ENCODE peak calls at places on chromosomes 16 and 17, in nine cellular contexts. One of them, this sample, is unnamed.

GRCh38 chr16:19481291-19481690 is 40.6 kb downstream of the GDE1 start:
- DNase-seq in Ammon's horn: no peak
- DNase-seq in SHP77: no peak
- DNase-seq in activated CD4-positive, alpha-beta T cell treated with anti-CD3 and anti-CD28 coated beads, Interleukin-2, amount 50 U/mL, for 48 hours: no peak
- DNase-seq in stimulated activated CD4-positive, alpha-beta T cell treated with anti-CD3 and anti-CD28 coated beads, Interleukin-15, amount 100 ng/mL, for 24 hours: no peak
- DNase-seq in GM04504: no peak
- DNase-seq in activated CD8-positive, alpha-beta memory T cell treated with anti-CD3 and anti-CD28 coated beads, Interleukin-2, amount 10 ng/mL, durations not matched to agents 7 days and 5 days: no peak
- DNase-seq in NCI-H1105 treated with DMSO at 0.1 percent for 48 hours: no peak
- DNase-seq in C1 segment of cervical spinal cord: no peak
- DNase-seq in this sample: peak

GRCh38 chr16:84387021-84387420 is 18.7 kb downstream of the ATP2C2 start:
- DNase-seq in activated CD4-positive, alpha-beta T cell treated with anti-CD3 and anti-CD28 coated beads, Interleukin-2, amount 50 U/mL, for 48 hours: no peak
- DNase-seq in Ammon's horn: no peak
- DNase-seq in GM04504: no peak
- DNase-seq in SHP77: no peak
- DNase-seq in NCI-H1105 treated with DMSO at 0.1 percent for 48 hours: no peak
- DNase-seq in C1 segment of cervical spinal cord: no peak
- DNase-seq in stimulated activated CD4-positive, alpha-beta T cell treated with anti-CD3 and anti-CD28 coated beads, Interleukin-15, amount 100 ng/mL, for 24 hours: no peak
- DNase-seq in activated CD8-positive, alpha-beta memory T cell treated with anti-CD3 and anti-CD28 coated beads, Interleukin-2, amount 10 ng/mL, durations not matched to agents 7 days and 5 days: no peak
- DNase-seq in this sample: no peak

GRCh38 chr16:30051518-30051917 is 14.0 kb upstream of the ALDOA start:
- DNase-seq in Ammon's horn: no peak
- DNase-seq in SHP77: no peak
- DNase-seq in activated CD4-positive, alpha-beta T cell treated with anti-CD3 and anti-CD28 coated beads, Interleukin-2, amount 50 U/mL, for 48 hours: no peak
- DNase-seq in activated CD8-positive, alpha-beta memory T cell treated with anti-CD3 and anti-CD28 coated beads, Interleukin-2, amount 10 ng/mL, durations not matched to agents 7 days and 5 days: no peak
- DNase-seq in stimulated activated CD4-positive, alpha-beta T cell treated with anti-CD3 and anti-CD28 coated beads, Interleukin-15, amount 100 ng/mL, for 24 hours: no peak
- DNase-seq in NCI-H1105 treated with DMSO at 0.1 percent for 48 hours: no peak
- DNase-seq in C1 segment of cervical spinal cord: no peak
- DNase-seq in GM04504: no peak
- DNase-seq in this sample: no peak

GRCh38 chr16:984736-985135 is 3.2 kb downstream of the SOX8 start:
- DNase-seq in activated CD8-positive, alpha-beta memory T cell treated with anti-CD3 and anti-CD28 coated beads, Interleukin-2, amount 10 ng/mL, durations not matched to agents 7 days and 5 days: no peak
- DNase-seq in stimulated activated CD4-positive, alpha-beta T cell treated with anti-CD3 and anti-CD28 coated beads, Interleukin-15, amount 100 ng/mL, for 24 hours: no peak
- DNase-seq in C1 segment of cervical spinal cord: no peak
- DNase-seq in Ammon's horn: no peak
- DNase-seq in activated CD4-positive, alpha-beta T cell treated with anti-CD3 and anti-CD28 coated beads, Interleukin-2, amount 50 U/mL, for 48 hours: no peak
- DNase-seq in NCI-H1105 treated with DMSO at 0.1 percent for 48 hours: no peak
- DNase-seq in SHP77: no peak
- DNase-seq in GM04504: no peak
- DNase-seq in this sample: no peak

GRCh38 chr17:63476494-63476856 is 386 bp upstream of the ACE start:
- DNase-seq in GM04504: no peak
- DNase-seq in Ammon's horn: no peak
- DNase-seq in stimulated activated CD4-positive, alpha-beta T cell treated with anti-CD3 and anti-CD28 coated beads, Interleukin-15, amount 100 ng/mL, for 24 hours: peak
- DNase-seq in NCI-H1105 treated with DMSO at 0.1 percent for 48 hours: peak
- DNase-seq in C1 segment of cervical spinal cord: no peak
- DNase-seq in SHP77: peak
- DNase-seq in activated CD4-positive, alpha-beta T cell treated with anti-CD3 and anti-CD28 coated beads, Interleukin-2, amount 50 U/mL, for 48 hours: peak
- DNase-seq in activated CD8-positive, alpha-beta memory T cell treated with anti-CD3 and anti-CD28 coated beads, Interleukin-2, amount 10 ng/mL, durations not matched to agents 7 days and 5 days: no peak
- DNase-seq in this sample: peak

GRCh38 chr16:52924162-52924561 is 128.5 kb downstream of the CHD9NB start:
- DNase-seq in activated CD8-positive, alpha-beta memory T cell treated with anti-CD3 and anti-CD28 coated beads, Interleukin-2, amount 10 ng/mL, durations not matched to agents 7 days and 5 days: no peak
- DNase-seq in activated CD4-positive, alpha-beta T cell treated with anti-CD3 and anti-CD28 coated beads, Interleukin-2, amount 50 U/mL, for 48 hours: no peak
- DNase-seq in GM04504: no peak
- DNase-seq in Ammon's horn: no peak
- DNase-seq in stimulated activated CD4-positive, alpha-beta T cell treated with anti-CD3 and anti-CD28 coated beads, Interleukin-15, amount 100 ng/mL, for 24 hours: no peak
- DNase-seq in C1 segment of cervical spinal cord: no peak
- DNase-seq in NCI-H1105 treated with DMSO at 0.1 percent for 48 hours: no peak
- DNase-seq in SHP77: no peak
- DNase-seq in this sample: no peak

GRCh38 chr17:75830168-75831031 is 13.8 kb downstream of the UNC13D start:
- DNase-seq in C1 segment of cervical spinal cord: no peak
- DNase-seq in activated CD8-positive, alpha-beta memory T cell treated with anti-CD3 and anti-CD28 coated beads, Interleukin-2, amount 10 ng/mL, durations not matched to agents 7 days and 5 days: no peak
- DNase-seq in stimulated activated CD4-positive, alpha-beta T cell treated with anti-CD3 and anti-CD28 coated beads, Interleukin-15, amount 100 ng/mL, for 24 hours: peak
- DNase-seq in Ammon's horn: no peak
- DNase-seq in GM04504: no peak
- DNase-seq in activated CD4-positive, alpha-beta T cell treated with anti-CD3 and anti-CD28 coated beads, Interleukin-2, amount 50 U/mL, for 48 hours: peak
- DNase-seq in SHP77: peak
- DNase-seq in NCI-H1105 treated with DMSO at 0.1 percent for 48 hours: no peak
- DNase-seq in this sample: no peak

GRCh38 chr17:8016632-8017424 is 14.4 kb downstream of the GUCY2D start:
- DNase-seq in activated CD4-positive, alpha-beta T cell treated with anti-CD3 and anti-CD28 coated beads, Interleukin-2, amount 50 U/mL, for 48 hours: peak
- DNase-seq in NCI-H1105 treated with DMSO at 0.1 percent for 48 hours: peak
- DNase-seq in activated CD8-positive, alpha-beta memory T cell treated with anti-CD3 and anti-CD28 coated beads, Interleukin-2, amount 10 ng/mL, durations not matched to agents 7 days and 5 days: peak
- DNase-seq in stimulated activated CD4-positive, alpha-beta T cell treated with anti-CD3 and anti-CD28 coated beads, Interleukin-15, amount 100 ng/mL, for 24 hours: peak
- DNase-seq in SHP77: peak
- DNase-seq in Ammon's horn: peak
- DNase-seq in GM04504: no peak
- DNase-seq in C1 segment of cervical spinal cord: no peak
- DNase-seq in this sample: peak

GRCh38 chr17:56020369-56020768 is 132.9 kb upstream of the ANKFN1 start:
- DNase-seq in activated CD8-positive, alpha-beta memory T cell treated with anti-CD3 and anti-CD28 coated beads, Interleukin-2, amount 10 ng/mL, durations not matched to agents 7 days and 5 days: no peak
- DNase-seq in NCI-H1105 treated with DMSO at 0.1 percent for 48 hours: no peak
- DNase-seq in Ammon's horn: no peak
- DNase-seq in stimulated activated CD4-positive, alpha-beta T cell treated with anti-CD3 and anti-CD28 coated beads, Interleukin-15, amount 100 ng/mL, for 24 hours: peak
- DNase-seq in C1 segment of cervical spinal cord: no peak
- DNase-seq in SHP77: no peak
- DNase-seq in activated CD4-positive, alpha-beta T cell treated with anti-CD3 and anti-CD28 coated beads, Interleukin-2, amount 50 U/mL, for 48 hours: no peak
- DNase-seq in GM04504: no peak
- DNase-seq in this sample: no peak

GRCh38 chr17:72613411-72614292 is 478.8 kb downstream of the SLC39A11 start:
- DNase-seq in activated CD8-positive, alpha-beta memory T cell treated with anti-CD3 and anti-CD28 coated beads, Interleukin-2, amount 10 ng/mL, durations not matched to agents 7 days and 5 days: no peak
- DNase-seq in Ammon's horn: no peak
- DNase-seq in SHP77: no peak
- DNase-seq in C1 segment of cervical spinal cord: no peak
- DNase-seq in GM04504: no peak
- DNase-seq in NCI-H1105 treated with DMSO at 0.1 percent for 48 hours: no peak
- DNase-seq in activated CD4-positive, alpha-beta T cell treated with anti-CD3 and anti-CD28 coated beads, Interleukin-2, amount 50 U/mL, for 48 hours: no peak
- DNase-seq in stimulated activated CD4-positive, alpha-beta T cell treated with anti-CD3 and anti-CD28 coated beads, Interleukin-15, amount 100 ng/mL, for 24 hours: no peak
- DNase-seq in this sample: no peak

GRCh38 chr16:81514041-81514559 is 69.5 kb downstream of the CMIP start:
- DNase-seq in activated CD8-positive, alpha-beta memory T cell treated with anti-CD3 and anti-CD28 coated beads, Interleukin-2, amount 10 ng/mL, durations not matched to agents 7 days and 5 days: no peak
- DNase-seq in stimulated activated CD4-positive, alpha-beta T cell treated with anti-CD3 and anti-CD28 coated beads, Interleukin-15, amount 100 ng/mL, for 24 hours: no peak
- DNase-seq in GM04504: no peak
- DNase-seq in NCI-H1105 treated with DMSO at 0.1 percent for 48 hours: no peak
- DNase-seq in Ammon's horn: no peak
- DNase-seq in SHP77: no peak
- DNase-seq in C1 segment of cervical spinal cord: no peak
- DNase-seq in activated CD4-positive, alpha-beta T cell treated with anti-CD3 and anti-CD28 coated beads, Interleukin-2, amount 50 U/mL, for 48 hours: no peak
- DNase-seq in this sample: no peak

GRCh38 chr17:16491703-16492612 is at the start of gene LRRC75A:
- DNase-seq in stimulated activated CD4-positive, alpha-beta T cell treated with anti-CD3 and anti-CD28 coated beads, Interleukin-15, amount 100 ng/mL, for 24 hours: peak
- DNase-seq in GM04504: no peak
- DNase-seq in C1 segment of cervical spinal cord: no peak
- DNase-seq in NCI-H1105 treated with DMSO at 0.1 percent for 48 hours: peak
- DNase-seq in Ammon's horn: no peak
- DNase-seq in SHP77: peak
- DNase-seq in activated CD4-positive, alpha-beta T cell treated with anti-CD3 and anti-CD28 coated beads, Interleukin-2, amount 50 U/mL, for 48 hours: peak
- DNase-seq in activated CD8-positive, alpha-beta memory T cell treated with anti-CD3 and anti-CD28 coated beads, Interleukin-2, amount 10 ng/mL, durations not matched to agents 7 days and 5 days: peak
- DNase-seq in this sample: peak

GRCh38 chr16:10992112-10992511 is 47.7 kb downstream of the CLEC16A start:
- DNase-seq in SHP77: no peak
- DNase-seq in stimulated activated CD4-positive, alpha-beta T cell treated with anti-CD3 and anti-CD28 coated beads, Interleukin-15, amount 100 ng/mL, for 24 hours: no peak
- DNase-seq in GM04504: peak
- DNase-seq in C1 segment of cervical spinal cord: no peak
- DNase-seq in activated CD8-positive, alpha-beta memory T cell treated with anti-CD3 and anti-CD28 coated beads, Interleukin-2, amount 10 ng/mL, durations not matched to agents 7 days and 5 days: no peak
- DNase-seq in NCI-H1105 treated with DMSO at 0.1 percent for 48 hours: no peak
- DNase-seq in Ammon's horn: no peak
- DNase-seq in activated CD4-positive, alpha-beta T cell treated with anti-CD3 and anti-CD28 coated beads, Interleukin-2, amount 50 U/mL, for 48 hours: no peak
- DNase-seq in this sample: no peak

GRCh38 chr17:50056217-50056960 is 479 bp downstream of the ITGA3 start:
- DNase-seq in NCI-H1105 treated with DMSO at 0.1 percent for 48 hours: peak
- DNase-seq in Ammon's horn: peak
- DNase-seq in stimulated activated CD4-positive, alpha-beta T cell treated with anti-CD3 and anti-CD28 coated beads, Interleukin-15, amount 100 ng/mL, for 24 hours: peak
- DNase-seq in GM04504: no peak
- DNase-seq in activated CD8-positive, alpha-beta memory T cell treated with anti-CD3 and anti-CD28 coated beads, Interleukin-2, amount 10 ng/mL, durations not matched to agents 7 days and 5 days: peak
- DNase-seq in SHP77: peak
- DNase-seq in C1 segment of cervical spinal cord: no peak
- DNase-seq in activated CD4-positive, alpha-beta T cell treated with anti-CD3 and anti-CD28 coated beads, Interleukin-2, amount 50 U/mL, for 48 hours: peak
- DNase-seq in this sample: peak

GRCh38 chr17:55577011-55577586 is 65.8 kb upstream of the SMIM36 start:
- DNase-seq in stimulated activated CD4-positive, alpha-beta T cell treated with anti-CD3 and anti-CD28 coated beads, Interleukin-15, amount 100 ng/mL, for 24 hours: peak
- DNase-seq in activated CD8-positive, alpha-beta memory T cell treated with anti-CD3 and anti-CD28 coated beads, Interleukin-2, amount 10 ng/mL, durations not matched to agents 7 days and 5 days: peak
- DNase-seq in Ammon's horn: peak
- DNase-seq in GM04504: peak
- DNase-seq in activated CD4-positive, alpha-beta T cell treated with anti-CD3 and anti-CD28 coated beads, Interleukin-2, amount 50 U/mL, for 48 hours: peak
- DNase-seq in C1 segment of cervical spinal cord: no peak
- DNase-seq in NCI-H1105 treated with DMSO at 0.1 percent for 48 hours: no peak
- DNase-seq in SHP77: no peak
- DNase-seq in this sample: peak

GRCh38 chr17:51374220-51374619 is 113.9 kb downstream of the UTP18 start:
- DNase-seq in stimulated activated CD4-positive, alpha-beta T cell treated with anti-CD3 and anti-CD28 coated beads, Interleukin-15, amount 100 ng/mL, for 24 hours: no peak
- DNase-seq in NCI-H1105 treated with DMSO at 0.1 percent for 48 hours: no peak
- DNase-seq in C1 segment of cervical spinal cord: no peak
- DNase-seq in activated CD4-positive, alpha-beta T cell treated with anti-CD3 and anti-CD28 coated beads, Interleukin-2, amount 50 U/mL, for 48 hours: no peak
- DNase-seq in SHP77: no peak
- DNase-seq in Ammon's horn: peak
- DNase-seq in GM04504: no peak
- DNase-seq in activated CD8-positive, alpha-beta memory T cell treated with anti-CD3 and anti-CD28 coated beads, Interleukin-2, amount 10 ng/mL, durations not matched to agents 7 days and 5 days: no peak
- DNase-seq in this sample: no peak

GRCh38 chr17:70995997-70996396 is 826.7 kb downstream of the KCNJ2 start:
- DNase-seq in GM04504: no peak
- DNase-seq in SHP77: no peak
- DNase-seq in activated CD4-positive, alpha-beta T cell treated with anti-CD3 and anti-CD28 coated beads, Interleukin-2, amount 50 U/mL, for 48 hours: no peak
- DNase-seq in NCI-H1105 treated with DMSO at 0.1 percent for 48 hours: no peak
- DNase-seq in C1 segment of cervical spinal cord: no peak
- DNase-seq in activated CD8-positive, alpha-beta memory T cell treated with anti-CD3 and anti-CD28 coated beads, Interleukin-2, amount 10 ng/mL, durations not matched to agents 7 days and 5 days: no peak
- DNase-seq in Ammon's horn: no peak
- DNase-seq in stimulated activated CD4-positive, alpha-beta T cell treated with anti-CD3 and anti-CD28 coated beads, Interleukin-15, amount 100 ng/mL, for 24 hours: no peak
- DNase-seq in this sample: no peak

GRCh38 chr17:40025559-40025958 is 10.3 kb downstream of the CSF3 start:
- DNase-seq in SHP77: no peak
- DNase-seq in Ammon's horn: no peak
- DNase-seq in GM04504: no peak
- DNase-seq in activated CD4-positive, alpha-beta T cell treated with anti-CD3 and anti-CD28 coated beads, Interleukin-2, amount 50 U/mL, for 48 hours: no peak
- DNase-seq in activated CD8-positive, alpha-beta memory T cell treated with anti-CD3 and anti-CD28 coated beads, Interleukin-2, amount 10 ng/mL, durations not matched to agents 7 days and 5 days: no peak
- DNase-seq in stimulated activated CD4-positive, alpha-beta T cell treated with anti-CD3 and anti-CD28 coated beads, Interleukin-15, amount 100 ng/mL, for 24 hours: no peak
- DNase-seq in C1 segment of cervical spinal cord: no peak
- DNase-seq in NCI-H1105 treated with DMSO at 0.1 percent for 48 hours: no peak
- DNase-seq in this sample: no peak